ENCODE peak calls at places on chromosome 22, in seven cellular contexts. Q, M, S, U, X, C and D are unnamed samples.

GRCh38 chr22:24175160-24175808 is 6.0 kb upstream of the SUSD2 start:
- DNase-seq in Q (peak), M (no peak), S (peak), U (peak), X (peak), C (peak), D (peak)

GRCh38 chr22:42959472-42960145 is 55.3 kb downstream of the PACSIN2 start:
- DNase-seq in Q (peak), M (no peak), S (peak), U (no peak), X (no peak), C (peak), D (peak)

GRCh38 chr22:27952091-27952490 is 33.0 kb upstream of the PITPNB start:
- DNase-seq in Q (no peak), M (peak), S (no peak), U (no peak), X (no peak), C (peak), D (peak)

GRCh38 chr22:44181912-44182590 is 1.3 kb downstream of the PARVG start:
- DNase-seq in Q (no peak), M (no peak), S (no peak), U (peak), X (no peak), C (no peak), D (no peak)

GRCh38 chr22:44497218-44497903 is 672 bp downstream of the RTL6 start:
- DNase-seq in Q (no peak), M (no peak), S (peak), U (no peak), X (no peak), C (peak), D (peak)

GRCh38 chr22:42972592-42973535 is 42.1 kb downstream of the PACSIN2 start:
- DNase-seq in Q (no peak), M (no peak), S (no peak), U (no peak), X (peak), C (no peak), D (no peak)

GRCh38 chr22:37817705-37818311 is 5.4 kb upstream of the GALR3 start:
- DNase-seq in Q (peak), M (peak), S (peak), U (peak), X (peak), C (peak), D (peak)

GRCh38 chr22:17446704-17447103 is 77.4 kb downstream of the CECR2 start:
- DNase-seq in Q (no peak), M (no peak), S (no peak), U (no peak), X (no peak), C (no peak), D (no peak)

GRCh38 chr22:21445437-21446127 is 21.6 kb upstream of the TMEM191C start:
- DNase-seq in Q (peak), M (no peak), S (peak), U (no peak), X (no peak), C (no peak), D (no peak)

GRCh38 chr22:25048659-25049657 is 96.4 kb downstream of the KIAA1671 start:
- DNase-seq in Q (no peak), M (peak), S (peak), U (peak), X (peak), C (peak), D (peak)

GRCh38 chr22:31247726-31248125 is 35.6 kb downstream of the LIMK2 start:
- DNase-seq in Q (no peak), M (no peak), S (no peak), U (no peak), X (no peak), C (no peak), D (no peak)

GRCh38 chr22:40399661-40400060 is 29.3 kb downstream of the SGSM3 start:
- DNase-seq in Q (no peak), M (no peak), S (no peak), U (no peak), X (no peak), C (no peak), D (no peak)
- H3K4me3 ChIP-seq in Q (no peak), M (no peak), S (no peak), U (no peak), X (no peak), C (no peak), D (no peak)

GRCh38 chr22:19058713-19059451 is 63.3 kb downstream of the DGCR2 start:
- DNase-seq in Q (no peak), M (no peak), S (no peak), U (no peak), X (no peak), C (no peak), D (no peak)
- TF ChIP-seq CTCF in Q (no peak), M (no peak), S (no peak), U (no peak), X (no peak), C (no peak), D (no peak)

GRCh38 chr22:50296658-50297490 is 10.6 kb downstream of the PLXNB2 start:
- DNase-seq in Q (no peak), M (no peak), S (no peak), U (no peak), X (no peak), C (no peak), D (no peak)
- H3K4me3 ChIP-seq in Q (no peak), M (no peak), S (no peak), U (no peak), X (no peak), C (no peak), D (no peak)

GRCh38 chr22:46109474-46110003 is 40.8 kb upstream of the PPARA start:
- DNase-seq in Q (no peak), M (no peak), S (no peak), U (no peak), X (no peak), C (peak), D (no peak)

GRCh38 chr22:46107753-46108563 is 42.4 kb upstream of the PPARA start:
- DNase-seq in Q (peak), M (no peak), S (no peak), U (no peak), X (no peak), C (no peak), D (no peak)

GRCh38 chr22:46110215-46110614 is 40.1 kb upstream of the PPARA start:
- DNase-seq in Q (peak), M (no peak), S (no peak), U (peak), X (no peak), C (peak), D (no peak)

GRCh38 chr22:46107089-46107664 is 43.1 kb upstream of the PPARA start:
- DNase-seq in Q (peak), M (no peak), S (peak), U (no peak), X (peak), C (no peak), D (no peak)

DNA sequence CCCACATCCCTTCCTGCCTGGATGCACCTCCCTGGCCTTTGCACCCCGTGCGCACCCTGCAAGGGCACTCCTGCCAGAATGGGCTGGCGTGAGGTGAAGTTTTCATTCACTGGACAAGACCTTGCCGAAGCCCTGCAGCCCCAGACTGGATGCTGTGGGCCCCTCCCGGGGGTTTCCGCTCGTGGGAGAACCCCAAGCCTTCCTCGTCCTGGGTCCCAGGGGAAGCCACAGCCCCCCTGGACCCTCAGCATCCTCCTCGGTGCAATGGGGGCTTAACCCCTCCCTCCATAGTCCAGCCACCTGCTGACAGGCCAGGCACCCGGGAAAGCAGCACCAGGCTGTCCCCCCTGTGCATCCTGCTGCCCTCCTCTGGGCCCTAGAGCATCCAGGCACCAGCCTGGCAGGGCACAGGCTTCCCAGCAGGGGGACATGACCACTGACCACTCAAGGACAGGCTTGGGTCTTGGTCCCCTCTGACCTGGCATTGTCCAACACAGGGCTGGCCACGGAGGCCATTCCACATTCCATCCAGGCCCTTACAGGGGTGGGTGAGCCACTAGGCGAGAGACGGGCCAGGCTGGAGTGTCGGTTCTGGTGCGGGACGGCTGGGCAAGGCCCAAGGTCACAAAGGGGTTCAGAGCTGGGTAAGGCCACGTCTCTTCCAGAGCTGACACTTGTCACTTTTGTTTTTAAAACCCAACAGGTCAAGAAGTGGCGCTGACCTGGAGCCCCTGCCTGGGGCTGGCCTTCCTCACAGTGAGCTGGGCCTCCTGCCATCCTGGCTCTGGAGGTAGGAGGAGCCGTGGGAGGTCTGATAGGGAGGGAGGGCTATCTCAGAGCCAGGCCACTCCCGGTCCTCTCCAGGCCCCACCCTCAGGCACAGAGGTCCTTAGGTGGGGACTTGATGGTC is 41.5 kb upstream of the PPARA start:
- DNase-seq in Q (peak), M (no peak), S (peak), U (peak), X (no peak), C (peak), D (no peak)
- TF ChIP-seq CTCF in Q (no peak), M (no peak), S (no peak), U (no peak), X (no peak), C (no peak), D (no peak)

DNA sequence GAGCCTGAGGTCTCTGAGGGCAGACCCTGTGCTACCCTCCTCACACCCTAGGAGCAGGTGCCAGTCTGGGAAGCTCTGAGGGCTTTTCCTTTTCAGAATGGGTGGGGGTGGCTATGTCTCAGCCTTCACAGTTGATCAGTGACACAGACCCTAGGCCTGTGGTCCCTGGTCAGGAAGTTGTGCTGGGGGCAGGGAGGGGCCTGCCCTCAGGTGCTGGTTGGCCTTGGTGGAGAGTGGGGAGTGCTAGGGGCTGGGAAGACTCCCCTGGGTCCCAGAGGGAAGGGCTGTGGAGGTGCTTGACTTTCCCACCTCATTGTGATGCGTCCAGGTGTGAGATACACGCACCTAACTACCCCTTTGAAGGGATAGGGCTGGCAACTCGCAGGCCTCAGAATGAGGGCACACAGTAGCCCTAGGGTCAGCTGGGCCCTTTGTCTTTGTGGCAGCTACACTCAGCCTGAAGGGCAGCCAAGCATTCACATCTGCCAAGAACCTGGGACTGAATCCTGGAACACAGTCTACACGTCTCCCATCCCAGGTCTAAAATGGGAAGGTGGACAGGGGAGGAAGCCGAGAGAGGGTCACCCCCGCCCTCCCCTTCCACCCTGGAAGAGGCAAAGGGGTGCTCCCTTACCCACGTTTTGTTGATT is 31.2 kb upstream of the ATXN10 start:
- DNase-seq in Q (no peak), M (no peak), S (no peak), U (no peak), X (no peak), C (no peak), D (no peak)
- H3K4me3 ChIP-seq in Q (no peak), M (no peak), S (no peak), U (no peak), X (no peak), C (no peak), D (no peak)

GRCh38 chr22:35155403-35156025 is 89.6 kb downstream of the ISX start:
- DNase-seq in Q (no peak), M (no peak), S (no peak), U (no peak), X (no peak), C (peak), D (no peak)
- TF ChIP-seq CTCF in Q (no peak), M (no peak), S (no peak), U (peak), X (no peak), C (no peak), D (no peak)

DNA sequence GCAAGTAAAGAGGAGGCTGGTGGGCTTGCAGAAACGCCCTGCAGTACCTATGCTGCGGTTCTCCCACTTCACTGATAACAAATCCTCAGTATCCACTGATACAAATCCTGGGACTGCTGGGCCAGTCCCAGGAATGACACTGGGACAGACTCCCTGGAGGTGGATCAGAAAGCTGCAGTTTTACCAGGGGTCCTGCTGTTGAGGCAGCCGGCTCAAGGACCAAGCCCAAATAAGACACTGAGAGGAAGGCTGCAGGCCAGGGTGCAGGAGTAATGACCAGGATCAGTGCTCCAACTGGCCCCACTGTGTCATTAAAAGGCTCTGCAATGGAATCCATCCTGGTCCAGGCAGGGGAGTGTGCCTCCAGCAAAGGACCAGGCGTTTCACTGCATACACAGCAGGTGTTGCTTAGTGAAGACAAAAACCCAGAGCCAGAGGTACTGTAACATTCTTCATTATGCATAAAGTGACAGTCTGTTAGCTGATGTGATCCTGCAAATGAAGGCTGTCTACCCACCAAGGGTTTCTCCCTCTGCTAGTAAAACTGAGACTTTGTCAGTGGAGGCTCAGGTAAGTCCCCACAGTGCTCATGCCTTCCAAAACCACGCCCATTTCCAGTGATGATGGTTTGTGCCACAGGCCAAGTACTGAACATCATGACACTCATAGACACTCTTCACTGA is 1.4 kb upstream of the C22orf39 start:
- DNase-seq in Q (no peak), M (no peak), S (no peak), U (peak), X (no peak), C (no peak), D (no peak)
- H3K4me3 ChIP-seq in Q (no peak), M (peak), S (peak), U (peak), X (no peak), C (no peak), D (no peak)

DNA sequence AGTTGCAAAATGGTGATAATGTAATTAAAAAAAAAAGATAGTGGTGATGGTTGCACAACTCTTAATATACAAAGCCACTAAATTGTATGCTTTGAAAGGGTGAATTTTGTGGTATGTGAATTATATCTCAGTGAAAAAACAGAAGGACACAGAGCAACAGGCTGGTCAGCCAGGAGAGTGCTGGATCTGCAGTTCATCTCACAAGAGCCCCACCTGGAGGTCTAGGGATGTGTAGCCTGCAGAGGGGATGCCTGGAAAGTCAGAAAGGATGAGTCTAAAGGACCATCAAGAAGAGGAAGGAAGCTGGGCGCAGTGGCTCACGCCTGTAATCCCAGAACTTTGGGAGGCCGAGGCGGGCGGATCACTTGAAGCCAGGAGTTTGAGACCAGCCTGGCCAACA is 9.0 kb downstream of the POLR3H start:
- DNase-seq in Q (no peak), M (no peak), S (no peak), U (no peak), X (no peak), C (peak), D (no peak)
- TF ChIP-seq CTCF in Q (no peak), M (peak), S (no peak), U (no peak), X (no peak), C (peak), D (peak)